ENCODE peak calls at places on chromosomes 3 and 15, in six cellular contexts. One of them, this sample, is unnamed.

GRCh38 chr3:195524171-195524896 is 18.8 kb downstream of the PPP1R2 start:
- DNase-seq in ovary: no peak
- DNase-seq in progenitor cell of endocrine pancreas: no peak
- DNase-seq in GM23338: no peak
- DNase-seq in NB4: no peak
- DNase-seq in osteocyte: no peak
- DNase-seq in this sample: no peak

GRCh38 chr15:63274427-63274826 is 3.0 kb upstream of the APH1B start:
- DNase-seq in ovary: no peak
- DNase-seq in progenitor cell of endocrine pancreas: no peak
- DNase-seq in GM23338: peak; percentile 84
- DNase-seq in NB4: peak; percentile 64
- DNase-seq in osteocyte: no peak
- DNase-seq in this sample: no peak

GRCh38 chr3:195247863-195248189 is 23.1 kb downstream of the XXYLT1 start:
- DNase-seq in ovary: no peak
- DNase-seq in progenitor cell of endocrine pancreas: no peak
- DNase-seq in GM23338: no peak
- DNase-seq in NB4: peak; percentile 35
- DNase-seq in osteocyte: peak; percentile 59
- DNase-seq in this sample: peak; percentile 32

GRCh38 chr15:85168642-85169173 is 187.1 kb downstream of the PDE8A start:
- DNase-seq in ovary: no peak
- DNase-seq in progenitor cell of endocrine pancreas: peak; percentile 24
- DNase-seq in GM23338: peak; percentile 95
- DNase-seq in NB4: peak; percentile 27
- DNase-seq in osteocyte: no peak
- DNase-seq in this sample: no peak

GRCh38 chr3:31377045-31377642 is 155.6 kb upstream of the STT3B start:
- DNase-seq in ovary: no peak
- DNase-seq in progenitor cell of endocrine pancreas: no peak
- DNase-seq in GM23338: no peak
- DNase-seq in NB4: peak; percentile 9
- DNase-seq in osteocyte: no peak
- DNase-seq in this sample: no peak

GRCh38 chr3:17949116-17949515 is 206.7 kb upstream of the TBC1D5 start:
- DNase-seq in ovary: no peak
- DNase-seq in progenitor cell of endocrine pancreas: no peak
- DNase-seq in GM23338: no peak
- DNase-seq in NB4: no peak
- DNase-seq in osteocyte: no peak
- DNase-seq in this sample: no peak

GRCh38 chr15:64019764-64020163 is 26.5 kb downstream of the DAPK2 start:
- DNase-seq in ovary: no peak
- DNase-seq in progenitor cell of endocrine pancreas: no peak
- DNase-seq in GM23338: no peak
- DNase-seq in NB4: no peak
- DNase-seq in osteocyte: no peak
- DNase-seq in this sample: no peak

GRCh38 chr3:59606638-59607262 is 556.9 kb upstream of the CFAP20DC start:
- DNase-seq in ovary: no peak
- DNase-seq in progenitor cell of endocrine pancreas: no peak
- DNase-seq in GM23338: no peak
- DNase-seq in NB4: no peak
- DNase-seq in osteocyte: no peak
- DNase-seq in this sample: no peak

GRCh38 chr3:109478614-109479013 is 141.3 kb upstream of the DPPA4 start:
- DNase-seq in ovary: no peak
- DNase-seq in progenitor cell of endocrine pancreas: no peak
- DNase-seq in GM23338: peak; percentile 16
- DNase-seq in NB4: no peak
- DNase-seq in osteocyte: no peak
- DNase-seq in this sample: no peak

GRCh38 chr15:88719654-88720053 is 80.8 kb downstream of the ISG20 start:
- DNase-seq in ovary: no peak
- DNase-seq in progenitor cell of endocrine pancreas: no peak
- DNase-seq in GM23338: no peak
- DNase-seq in NB4: no peak
- DNase-seq in osteocyte: no peak
- DNase-seq in this sample: no peak

GRCh38 chr15:100879461-100880138 is at the start of gene ALDH1A3:
- DNase-seq in ovary: peak; percentile 57
- DNase-seq in progenitor cell of endocrine pancreas: no peak
- DNase-seq in GM23338: peak; percentile 56
- DNase-seq in NB4: peak; percentile 61
- DNase-seq in osteocyte: no peak
- DNase-seq in this sample: no peak

GRCh38 chr15:29124581-29125381 is 144.8 kb downstream of the NSMCE3 start:
- DNase-seq in ovary: no peak
- DNase-seq in progenitor cell of endocrine pancreas: no peak
- DNase-seq in GM23338: peak; percentile 51
- DNase-seq in NB4: no peak
- DNase-seq in osteocyte: no peak
- DNase-seq in this sample: no peak

GRCh38 chr3:170869645-170870593 is at the start of gene RPL22L1:
- DNase-seq in ovary: peak; percentile 95
- DNase-seq in progenitor cell of endocrine pancreas: peak; percentile 84
- DNase-seq in GM23338: peak; percentile 98
- DNase-seq in NB4: peak; percentile 98
- DNase-seq in osteocyte: peak; percentile 96
- DNase-seq in this sample: peak; percentile 94
- TF ChIP-seq CTCF in ovary: peak; percentile 33
- TF ChIP-seq CTCF in progenitor cell of endocrine pancreas: peak; percentile 25
- TF ChIP-seq CTCF in GM23338: no peak
- TF ChIP-seq CTCF in NB4: no peak
- TF ChIP-seq CTCF in osteocyte: no peak
- TF ChIP-seq CTCF in this sample: peak; percentile 36

GRCh38 chr3:142930510-142930909 is 33.0 kb downstream of the PAQR9 start:
- DNase-seq in ovary: no peak
- DNase-seq in progenitor cell of endocrine pancreas: no peak
- DNase-seq in GM23338: no peak
- DNase-seq in NB4: no peak
- DNase-seq in osteocyte: no peak
- DNase-seq in this sample: no peak

GRCh38 chr3:142929109-142929508 is 34.4 kb downstream of the PAQR9 start:
- DNase-seq in ovary: no peak
- DNase-seq in progenitor cell of endocrine pancreas: no peak
- DNase-seq in GM23338: peak; percentile 83
- DNase-seq in NB4: peak; percentile 70
- DNase-seq in osteocyte: no peak
- DNase-seq in this sample: no peak

GRCh38 chr3:142929890-142930289 is 33.6 kb downstream of the PAQR9 start:
- DNase-seq in ovary: no peak
- DNase-seq in progenitor cell of endocrine pancreas: no peak
- DNase-seq in GM23338: no peak
- DNase-seq in NB4: peak; percentile 8
- DNase-seq in osteocyte: no peak
- DNase-seq in this sample: no peak

GRCh38 chr3:142934128-142934896 is 29.2 kb downstream of the PAQR9 start:
- DNase-seq in ovary: no peak
- DNase-seq in progenitor cell of endocrine pancreas: no peak
- DNase-seq in GM23338: no peak
- DNase-seq in NB4: no peak
- DNase-seq in osteocyte: no peak
- DNase-seq in this sample: no peak

GRCh38 chr3:142931222-142931621 is 32.3 kb downstream of the PAQR9 start:
- DNase-seq in ovary: no peak
- DNase-seq in progenitor cell of endocrine pancreas: no peak
- DNase-seq in GM23338: peak; percentile 67
- DNase-seq in NB4: peak; percentile 12
- DNase-seq in osteocyte: no peak
- DNase-seq in this sample: no peak
- TF ChIP-seq CTCF in ovary: no peak
- TF ChIP-seq CTCF in progenitor cell of endocrine pancreas: peak; percentile 27
- TF ChIP-seq CTCF in GM23338: no peak
- TF ChIP-seq CTCF in NB4: no peak
- TF ChIP-seq CTCF in osteocyte: no peak
- TF ChIP-seq CTCF in this sample: no peak

DNA sequence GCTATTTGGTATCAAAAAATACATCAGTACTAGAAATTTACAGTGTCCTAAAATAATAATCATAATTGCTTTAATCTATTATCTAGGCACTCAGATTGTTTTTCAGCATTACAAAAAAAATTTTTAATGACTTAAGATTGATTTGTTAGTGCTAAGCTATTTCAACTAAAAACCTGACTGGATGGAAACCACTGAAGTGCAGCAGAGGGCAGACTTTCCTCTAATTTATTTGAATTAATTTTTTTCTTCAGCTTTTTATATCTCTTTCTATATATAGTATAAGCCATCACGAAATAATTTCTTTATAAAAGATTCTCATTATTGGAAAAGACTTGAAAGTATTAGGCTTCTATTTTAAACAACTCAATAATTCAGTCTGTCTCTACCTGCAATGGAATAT is 131.4 kb downstream of the IQCH start:
- DNase-seq in ovary: no peak
- DNase-seq in progenitor cell of endocrine pancreas: no peak
- DNase-seq in GM23338: no peak
- DNase-seq in NB4: no peak
- DNase-seq in osteocyte: no peak
- DNase-seq in this sample: no peak
- TF ChIP-seq CTCF in ovary: no peak
- TF ChIP-seq CTCF in progenitor cell of endocrine pancreas: no peak
- TF ChIP-seq CTCF in GM23338: peak; percentile 19
- TF ChIP-seq CTCF in NB4: no peak
- TF ChIP-seq CTCF in osteocyte: peak; percentile 48
- TF ChIP-seq CTCF in this sample: peak; percentile 28

GRCh38 chr3:53174346-53175250 is 13.6 kb downstream of the PRKCD start:
- DNase-seq in ovary: no peak
- DNase-seq in progenitor cell of endocrine pancreas: no peak
- DNase-seq in GM23338: no peak
- DNase-seq in NB4: peak; percentile 63
- DNase-seq in osteocyte: no peak
- DNase-seq in this sample: no peak
- TF ChIP-seq CTCF in ovary: no peak
- TF ChIP-seq CTCF in progenitor cell of endocrine pancreas: no peak
- TF ChIP-seq CTCF in GM23338: no peak
- TF ChIP-seq CTCF in NB4: no peak
- TF ChIP-seq CTCF in osteocyte: no peak
- TF ChIP-seq CTCF in this sample: no peak

DNA sequence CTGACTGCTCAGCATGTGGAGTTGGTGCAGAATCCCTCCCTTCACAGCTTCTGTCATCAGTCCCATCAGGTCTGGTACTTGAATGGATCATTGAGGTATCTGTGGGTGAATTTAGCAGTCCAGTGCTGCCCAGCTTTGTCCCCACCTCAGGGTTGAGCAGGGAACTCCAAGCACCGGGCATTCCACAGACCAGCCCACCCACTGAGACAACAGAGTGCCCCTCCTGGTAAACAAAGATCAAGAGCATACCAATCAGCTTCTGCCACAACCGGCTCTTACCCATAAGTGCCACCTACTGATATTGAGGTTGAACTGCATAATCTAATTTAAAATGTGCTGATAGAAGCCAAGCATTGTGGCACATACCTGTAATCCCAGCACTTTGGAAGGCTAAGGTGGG is 57.1 kb upstream of the FXR1 start:
- DNase-seq in ovary: no peak
- DNase-seq in progenitor cell of endocrine pancreas: no peak
- DNase-seq in GM23338: peak; percentile 85
- DNase-seq in NB4: peak; percentile 12
- DNase-seq in osteocyte: no peak
- DNase-seq in this sample: no peak
- TF ChIP-seq CTCF in ovary: no peak
- TF ChIP-seq CTCF in progenitor cell of endocrine pancreas: no peak
- TF ChIP-seq CTCF in GM23338: peak; percentile 47
- TF ChIP-seq CTCF in NB4: peak; percentile 14
- TF ChIP-seq CTCF in osteocyte: peak; percentile 13
- TF ChIP-seq CTCF in this sample: peak; percentile 48

GRCh38 chr15:78069052-78069414 is 8.5 kb downstream of the TBC1D2B start:
- DNase-seq in ovary: no peak
- DNase-seq in progenitor cell of endocrine pancreas: no peak
- DNase-seq in GM23338: no peak
- DNase-seq in NB4: peak; percentile 61
- DNase-seq in osteocyte: no peak
- DNase-seq in this sample: no peak

GRCh38 chr15:78070049-78070698 is 7.3 kb downstream of the TBC1D2B start:
- DNase-seq in ovary: no peak
- DNase-seq in progenitor cell of endocrine pancreas: no peak
- DNase-seq in GM23338: no peak
- DNase-seq in NB4: peak; percentile 90
- DNase-seq in osteocyte: no peak
- DNase-seq in this sample: no peak

GRCh38 chr15:78067328-78068241 is 9.9 kb downstream of the TBC1D2B start:
- DNase-seq in ovary: no peak
- DNase-seq in progenitor cell of endocrine pancreas: no peak
- DNase-seq in GM23338: no peak
- DNase-seq in NB4: peak; percentile 31
- DNase-seq in osteocyte: no peak
- DNase-seq in this sample: no peak

GRCh38 chr15:78071378-78071777 is 6.1 kb downstream of the TBC1D2B start:
- DNase-seq in ovary: no peak
- DNase-seq in progenitor cell of endocrine pancreas: no peak
- DNase-seq in GM23338: no peak
- DNase-seq in NB4: peak; percentile 67
- DNase-seq in osteocyte: no peak
- DNase-seq in this sample: no peak

DNA sequence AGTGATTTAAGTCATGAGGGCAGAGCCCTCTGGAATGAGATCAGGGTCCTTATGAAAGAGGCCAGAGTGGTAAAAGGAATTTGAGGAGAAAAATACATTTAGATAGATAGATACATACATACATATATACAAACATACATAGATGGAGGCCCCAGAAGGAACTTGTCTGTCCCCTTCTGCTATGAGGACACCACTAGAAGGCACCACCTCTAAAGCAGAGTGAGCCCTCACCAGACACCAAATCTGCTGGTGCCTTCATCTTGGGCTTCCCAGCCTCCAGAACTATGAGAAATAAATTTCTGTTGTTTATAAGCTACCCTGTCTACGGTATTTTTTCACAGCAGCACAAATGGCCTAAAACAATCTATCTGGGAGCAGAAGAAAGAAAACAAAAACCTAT is 7.9 kb downstream of the TBC1D2B start:
- DNase-seq in ovary: no peak
- DNase-seq in progenitor cell of endocrine pancreas: no peak
- DNase-seq in GM23338: no peak
- DNase-seq in NB4: peak; percentile 54
- DNase-seq in osteocyte: no peak
- DNase-seq in this sample: no peak
- TF ChIP-seq CTCF in ovary: no peak
- TF ChIP-seq CTCF in progenitor cell of endocrine pancreas: no peak
- TF ChIP-seq CTCF in GM23338: no peak
- TF ChIP-seq CTCF in NB4: peak; percentile 17
- TF ChIP-seq CTCF in osteocyte: no peak
- TF ChIP-seq CTCF in this sample: no peak

GRCh38 chr3:145780301-145780700 is 380.7 kb downstream of the PLOD2 start:
- DNase-seq in ovary: no peak
- DNase-seq in progenitor cell of endocrine pancreas: no peak
- DNase-seq in GM23338: no peak
- DNase-seq in NB4: no peak
- DNase-seq in osteocyte: no peak
- DNase-seq in this sample: no peak

GRCh38 chr3:145776782-145777408 is 384.1 kb downstream of the PLOD2 start:
- DNase-seq in ovary: no peak
- DNase-seq in progenitor cell of endocrine pancreas: peak; percentile 23
- DNase-seq in GM23338: peak; percentile 77
- DNase-seq in NB4: peak; percentile 56
- DNase-seq in osteocyte: no peak
- DNase-seq in this sample: no peak
- TF ChIP-seq CTCF in ovary: no peak
- TF ChIP-seq CTCF in progenitor cell of endocrine pancreas: peak; percentile 70
- TF ChIP-seq CTCF in GM23338: peak; percentile 85
- TF ChIP-seq CTCF in NB4: peak; percentile 51
- TF ChIP-seq CTCF in osteocyte: peak; percentile 77
- TF ChIP-seq CTCF in this sample: peak; percentile 82